ENCODE peak calls at places on chromosomes 12 and 14, in six cellular contexts. E is effector memory CD4-positive, alpha-beta T cell; J is CD8-positive, alpha-beta T cell; T is esophagus muscularis mucosa; I is tibial nerve; C is CD8-positive, alpha-beta memory T cell. X is an unnamed sample. For H3K4me1, the result is how much of the 10 kb centered on the place peaks cover.

GRCh38 chr14:80124794-80125193 is 86.5 kb downstream of the DIO2 start:
- DNase-seq in C (no peak), I (no peak), J (no peak), T (no peak), E (no peak), X (no peak)

GRCh38 chr12:129854591-129854990 is 49.2 kb downstream of the TMEM132D start:
- DNase-seq in T (no peak), C (no peak), E (no peak), J (no peak), I (no peak), X (no peak)

GRCh38 chr14:52338282-52338681 is 24.2 kb downstream of the PTGER2 start:
- DNase-seq in J (no peak), I (no peak), C (no peak), T (no peak), E (no peak), X (no peak)

GRCh38 chr12:112239020-112239419 is 113.7 kb downstream of the TRAFD1 start:
- DNase-seq in C (no peak), T (no peak), J (no peak), I (no peak), E (no peak), X (no peak)

GRCh38 chr12:54306925-54307731 is 6.3 kb upstream of the NFE2 start:
- DNase-seq in E (no peak), I (peak), J (peak), C (no peak), T (no peak), X (peak)

GRCh38 chr12:127556487-127556886 is 710.5 kb upstream of the TMEM132C start:
- DNase-seq in C (no peak), T (no peak), J (no peak), I (no peak), E (no peak), X (no peak)

GRCh38 chr12:19857197-19857596 is 417.9 kb downstream of the AEBP2 start:
- DNase-seq in J (no peak), I (no peak), E (no peak), C (no peak), T (no peak), X (no peak)

GRCh38 chr12:89156324-89156723 is 196.0 kb downstream of the DUSP6 start:
- DNase-seq in C (no peak), E (no peak), I (no peak), T (no peak), J (no peak), X (no peak)

GRCh38 chr14:94093418-94093817 is 12.3 kb downstream of the IFI27L1 start:
- DNase-seq in T (peak), J (no peak), C (no peak), I (no peak), E (no peak), X (no peak)

GRCh38 chr14:22221508-22221907 is 367.5 kb downstream of the DAD1 start:
- DNase-seq in T (no peak), I (no peak), J (no peak), E (no peak), C (no peak), X (no peak)

GRCh38 chr14:49405291-49405690 is 180.9 kb downstream of the RPS29 start:
- DNase-seq in I (no peak), J (no peak), C (no peak), T (no peak), E (no peak), X (no peak)

GRCh38 chr14:67510121-67510520 is 21.6 kb upstream of the TMEM229B start:
- DNase-seq in T (no peak), I (no peak), J (no peak), E (no peak), C (no peak), X (no peak)

GRCh38 chr12:108457006-108457733 is 57.9 kb upstream of the FICD start:
- DNase-seq in E (no peak), I (no peak), C (peak), T (no peak), J (no peak), X (no peak)

GRCh38 chr14:84749191-84749945 is 780.6 kb upstream of the FLRT2 start:
- DNase-seq in C (no peak), T (no peak), J (no peak), E (no peak), I (no peak), X (no peak)

GRCh38 chr12:131085125-131085815 is 131.6 kb downstream of the ADGRD1 start:
- DNase-seq in J (no peak), C (no peak), I (peak), E (no peak), T (no peak), X (peak)

GRCh38 chr12:6852651-6853354 is 853 bp downstream of the USP5 start:
- DNase-seq in J (peak), C (peak), T (no peak), I (no peak), E (peak), X (no peak)

GRCh38 chr12:13339538-13339937 is 143.0 kb downstream of the EMP1 start:
- DNase-seq in E (no peak), I (no peak), C (no peak), T (peak), J (no peak), X (no peak)

GRCh38 chr12:54890339-54890738 is 36.0 kb downstream of the MUCL1 start:
- DNase-seq in I (no peak), T (no peak), C (no peak), J (no peak), E (no peak), X (no peak)

GRCh38 chr12:15556411-15556810 is 232.8 kb downstream of the EPS8 start:
- DNase-seq in C (no peak), J (no peak), T (no peak), E (no peak), I (no peak), X (no peak)

GRCh38 chr12:102992297-102992696 is 34.8 kb downstream of the ASCL1 start:
- DNase-seq in E (no peak), C (no peak), J (no peak), I (no peak), T (no peak), X (no peak)

DNA sequence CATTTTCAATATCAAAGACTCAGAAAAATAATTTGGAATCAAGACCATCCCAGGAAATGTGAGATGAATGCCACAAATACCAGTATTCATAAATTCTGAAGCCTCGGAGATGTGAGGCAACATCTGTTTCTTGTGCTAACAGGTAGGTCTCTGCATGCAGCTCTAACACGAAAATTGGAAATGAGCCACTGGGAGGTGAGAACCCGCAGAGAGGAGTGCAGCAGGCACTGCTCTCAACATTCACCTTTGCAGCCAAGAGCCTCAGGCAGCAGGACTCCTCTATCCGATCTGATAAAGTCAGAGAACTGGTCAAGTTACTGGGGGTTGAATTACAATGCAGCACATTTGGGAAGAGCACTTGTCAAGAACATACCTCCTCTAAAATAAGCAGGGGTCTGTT is 209.4 kb upstream of the KRR1 start:
- DNase-seq in E (no peak), T (no peak), I (no peak), C (no peak), J (no peak), X (no peak)
- H3K27ac ChIP-seq in E (no peak), T (no peak), I (no peak), C (no peak), J (no peak), X (no peak)

DNA sequence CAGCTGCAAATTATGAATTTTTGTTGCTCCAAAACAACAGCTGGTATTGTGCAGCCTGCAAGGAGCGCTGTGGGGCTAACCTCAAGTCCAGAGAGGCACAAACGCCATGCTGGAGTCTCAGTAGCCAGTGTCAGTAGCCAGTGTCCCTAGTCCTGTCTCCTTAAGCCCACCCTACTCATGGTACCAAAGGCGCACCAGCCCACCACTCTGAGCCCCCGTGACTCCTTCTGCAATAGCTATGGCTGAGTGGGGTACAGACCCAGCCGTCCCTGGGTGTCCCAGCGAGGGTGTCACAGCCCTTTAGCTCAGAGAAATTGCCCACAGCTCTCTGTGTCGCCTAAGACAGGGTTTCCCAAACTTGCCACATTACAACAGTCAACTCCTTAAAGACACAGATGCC is 65.2 kb downstream of the ARL6IP4 start:
- DNase-seq in I (no peak), J (no peak), C (no peak), T (no peak), E (no peak), X (no peak)
- H3K4me1 ChIP-seq in I (under half), J (under half), C (under half), T (half or more), E (under half), X (half or more)

DNA sequence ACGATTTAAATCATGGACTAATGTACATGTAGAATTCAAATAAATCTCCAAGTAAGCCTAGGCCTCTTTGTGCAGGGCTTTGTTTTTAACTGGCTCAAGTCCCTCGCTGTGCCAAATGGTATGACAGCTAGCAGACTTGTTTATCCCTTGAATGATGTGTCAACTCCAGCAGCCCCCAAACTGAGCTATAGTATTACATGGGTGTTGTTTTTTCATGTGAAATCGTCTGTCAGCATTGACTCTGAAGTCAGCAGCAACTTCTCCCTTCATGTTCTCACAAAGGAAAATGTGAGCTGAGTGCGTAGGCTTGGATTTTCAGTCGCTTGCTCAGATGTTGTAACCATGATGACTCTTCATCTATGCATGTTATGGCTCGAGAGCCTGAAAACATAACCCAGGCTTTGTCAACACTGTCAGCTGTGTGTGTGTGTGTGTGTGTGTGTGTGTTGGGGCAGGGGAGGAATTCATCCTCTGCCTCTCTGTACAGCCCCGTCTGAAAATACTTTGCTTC is 73.3 kb downstream of the PTHLH start:
- DNase-seq in T (no peak), I (no peak), C (no peak), E (no peak), J (no peak), X (no peak)
- H3K27ac ChIP-seq in T (no peak), I (no peak), C (no peak), E (no peak), J (no peak), X (no peak)

GRCh38 chr14:103393687-103394626 is 8.7 kb downstream of the MARK3 start:
- DNase-seq in I (no peak), C (no peak), J (no peak), E (no peak), T (no peak), X (no peak)
- H3K4me1 ChIP-seq in I (under half), C (half or more), J (half or more), E (under half), T (half or more), X (half or more)

GRCh38 chr14:96257900-96258299 is 1.9 kb downstream of the BDKRB1 start:
- DNase-seq in T (no peak), J (no peak), E (no peak), C (no peak), I (no peak), X (no peak)

GRCh38 chr14:96257056-96257455 is 1.0 kb downstream of the BDKRB1 start:
- DNase-seq in E (no peak), T (no peak), C (no peak), J (no peak), I (no peak), X (no peak)

GRCh38 chr14:96254696-96255095 is 1.3 kb upstream of the BDKRB1 start:
- DNase-seq in T (no peak), J (no peak), C (no peak), I (no peak), E (no peak), X (no peak)

GRCh38 chr14:96256420-96256819 is 410 bp downstream of the BDKRB1 start:
- DNase-seq in T (no peak), C (no peak), J (no peak), I (no peak), E (no peak), X (no peak)

GRCh38 chr14:96255501-96256366 is at the start of gene BDKRB1:
- DNase-seq in E (no peak), I (no peak), C (no peak), J (no peak), T (no peak), X (no peak)
- H3K27ac ChIP-seq in E (no peak), I (no peak), C (no peak), J (no peak), T (peak), X (no peak)

GRCh38 chr14:105476937-105477658 is 2.5 kb downstream of the CRIP2 start:
- DNase-seq in C (no peak), I (no peak), E (no peak), T (no peak), J (no peak), X (peak)
- H3K4me1 ChIP-seq in C (half or more), I (half or more), E (half or more), T (half or more), J (half or more), X (half or more)

X was measured in left ventricle myocardium inferior.